ENCODE peak calls at places on chromosomes 7 and 10, in seven cellular contexts. One of them, this sample, is unnamed.

GRCh38 chr10:113158183-113158582 is 208.1 kb downstream of the TCF7L2 start:
- DNase-seq in activated CD4-positive, alpha-beta T cell treated with anti-CD3 and anti-CD28 coated beads, Interleukin-2, amount 10 ng/mL, durations not matched to agents 7 days and 5 days: no peak
- DNase-seq in central memory CD8-positive, alpha-beta T cell: no peak
- DNase-seq in skeletal muscle cell: no peak
- DNase-seq in amniotic stem cell: peak; percentile 21
- DNase-seq in NCI-H1436: no peak
- DNase-seq in A549: no peak
- DNase-seq in this sample: no peak

GRCh38 chr7:24877790-24878311 is 102.1 kb downstream of the OSBPL3 start:
- DNase-seq in activated CD4-positive, alpha-beta T cell treated with anti-CD3 and anti-CD28 coated beads, Interleukin-2, amount 10 ng/mL, durations not matched to agents 7 days and 5 days: peak; percentile 29
- DNase-seq in central memory CD8-positive, alpha-beta T cell: no peak
- DNase-seq in skeletal muscle cell: peak; percentile 30
- DNase-seq in amniotic stem cell: no peak
- DNase-seq in NCI-H1436: no peak
- DNase-seq in A549: no peak
- DNase-seq in this sample: no peak

GRCh38 chr10:48444861-48445841 is 138.7 kb downstream of the MAPK8 start:
- DNase-seq in activated CD4-positive, alpha-beta T cell treated with anti-CD3 and anti-CD28 coated beads, Interleukin-2, amount 10 ng/mL, durations not matched to agents 7 days and 5 days: no peak
- DNase-seq in central memory CD8-positive, alpha-beta T cell: no peak
- DNase-seq in skeletal muscle cell: no peak
- DNase-seq in amniotic stem cell: no peak
- DNase-seq in NCI-H1436: no peak
- DNase-seq in A549: peak; percentile 11
- DNase-seq in this sample: no peak

GRCh38 chr7:127650842-127651555 is 995 bp upstream of the SND1 start:
- DNase-seq in activated CD4-positive, alpha-beta T cell treated with anti-CD3 and anti-CD28 coated beads, Interleukin-2, amount 10 ng/mL, durations not matched to agents 7 days and 5 days: peak; percentile 7
- DNase-seq in central memory CD8-positive, alpha-beta T cell: no peak
- DNase-seq in skeletal muscle cell: no peak
- DNase-seq in amniotic stem cell: no peak
- DNase-seq in NCI-H1436: no peak
- DNase-seq in A549: no peak
- DNase-seq in this sample: no peak

GRCh38 chr10:124150807-124151417 is 57.5 kb upstream of the CHST15 start:
- DNase-seq in activated CD4-positive, alpha-beta T cell treated with anti-CD3 and anti-CD28 coated beads, Interleukin-2, amount 10 ng/mL, durations not matched to agents 7 days and 5 days: no peak
- DNase-seq in central memory CD8-positive, alpha-beta T cell: no peak
- DNase-seq in skeletal muscle cell: no peak
- DNase-seq in amniotic stem cell: no peak
- DNase-seq in NCI-H1436: peak; percentile 35
- DNase-seq in A549: no peak
- DNase-seq in this sample: no peak

GRCh38 chr10:92740762-92741161 is 51.0 kb downstream of the HHEX start:
- DNase-seq in activated CD4-positive, alpha-beta T cell treated with anti-CD3 and anti-CD28 coated beads, Interleukin-2, amount 10 ng/mL, durations not matched to agents 7 days and 5 days: no peak
- DNase-seq in central memory CD8-positive, alpha-beta T cell: no peak
- DNase-seq in skeletal muscle cell: no peak
- DNase-seq in amniotic stem cell: peak; percentile 14
- DNase-seq in NCI-H1436: no peak
- DNase-seq in A549: no peak
- DNase-seq in this sample: no peak

GRCh38 chr7:150479023-150479716 is 28.7 kb downstream of the GIMAP8 start:
- DNase-seq in activated CD4-positive, alpha-beta T cell treated with anti-CD3 and anti-CD28 coated beads, Interleukin-2, amount 10 ng/mL, durations not matched to agents 7 days and 5 days: peak; percentile 42
- DNase-seq in central memory CD8-positive, alpha-beta T cell: no peak
- DNase-seq in skeletal muscle cell: no peak
- DNase-seq in amniotic stem cell: no peak
- DNase-seq in NCI-H1436: no peak
- DNase-seq in A549: no peak
- DNase-seq in this sample: no peak

GRCh38 chr10:89062861-89063260 is 72.3 kb downstream of the FAS start:
- DNase-seq in activated CD4-positive, alpha-beta T cell treated with anti-CD3 and anti-CD28 coated beads, Interleukin-2, amount 10 ng/mL, durations not matched to agents 7 days and 5 days: no peak
- DNase-seq in central memory CD8-positive, alpha-beta T cell: no peak
- DNase-seq in skeletal muscle cell: peak; percentile 58
- DNase-seq in amniotic stem cell: no peak
- DNase-seq in NCI-H1436: no peak
- DNase-seq in A549: no peak
- DNase-seq in this sample: no peak

GRCh38 chr10:34526186-34526585 is 288.9 kb downstream of the PARD3 start:
- DNase-seq in activated CD4-positive, alpha-beta T cell treated with anti-CD3 and anti-CD28 coated beads, Interleukin-2, amount 10 ng/mL, durations not matched to agents 7 days and 5 days: no peak
- DNase-seq in central memory CD8-positive, alpha-beta T cell: no peak
- DNase-seq in skeletal muscle cell: no peak
- DNase-seq in amniotic stem cell: peak; percentile 21
- DNase-seq in NCI-H1436: no peak
- DNase-seq in A549: peak; percentile 69
- DNase-seq in this sample: no peak

GRCh38 chr10:29795856-29796255 is 161.1 kb upstream of the SVIL start:
- DNase-seq in activated CD4-positive, alpha-beta T cell treated with anti-CD3 and anti-CD28 coated beads, Interleukin-2, amount 10 ng/mL, durations not matched to agents 7 days and 5 days: no peak
- DNase-seq in central memory CD8-positive, alpha-beta T cell: no peak
- DNase-seq in skeletal muscle cell: no peak
- DNase-seq in amniotic stem cell: no peak
- DNase-seq in NCI-H1436: no peak
- DNase-seq in A549: no peak
- DNase-seq in this sample: no peak

GRCh38 chr10:44045020-44045419 is 339.9 kb downstream of the CXCL12 start:
- DNase-seq in activated CD4-positive, alpha-beta T cell treated with anti-CD3 and anti-CD28 coated beads, Interleukin-2, amount 10 ng/mL, durations not matched to agents 7 days and 5 days: no peak
- DNase-seq in central memory CD8-positive, alpha-beta T cell: no peak
- DNase-seq in skeletal muscle cell: no peak
- DNase-seq in amniotic stem cell: no peak
- DNase-seq in NCI-H1436: no peak
- DNase-seq in A549: no peak
- DNase-seq in this sample: peak; percentile 43

GRCh38 chr7:130841416-130841815 is 107.4 kb upstream of the KLF14 start:
- DNase-seq in activated CD4-positive, alpha-beta T cell treated with anti-CD3 and anti-CD28 coated beads, Interleukin-2, amount 10 ng/mL, durations not matched to agents 7 days and 5 days: no peak
- DNase-seq in central memory CD8-positive, alpha-beta T cell: no peak
- DNase-seq in skeletal muscle cell: no peak
- DNase-seq in amniotic stem cell: no peak
- DNase-seq in NCI-H1436: no peak
- DNase-seq in A549: no peak
- DNase-seq in this sample: no peak

GRCh38 chr7:47893238-47893637 is 55.0 kb downstream of the PKD1L1 start:
- DNase-seq in activated CD4-positive, alpha-beta T cell treated with anti-CD3 and anti-CD28 coated beads, Interleukin-2, amount 10 ng/mL, durations not matched to agents 7 days and 5 days: no peak
- DNase-seq in central memory CD8-positive, alpha-beta T cell: no peak
- DNase-seq in skeletal muscle cell: no peak
- DNase-seq in amniotic stem cell: no peak
- DNase-seq in NCI-H1436: no peak
- DNase-seq in A549: peak; percentile 22
- DNase-seq in this sample: peak; percentile 21

GRCh38 chr10:118832242-118832651 is 77.5 kb upstream of the CACUL1 start:
- DNase-seq in activated CD4-positive, alpha-beta T cell treated with anti-CD3 and anti-CD28 coated beads, Interleukin-2, amount 10 ng/mL, durations not matched to agents 7 days and 5 days: no peak
- DNase-seq in central memory CD8-positive, alpha-beta T cell: no peak
- DNase-seq in skeletal muscle cell: no peak
- DNase-seq in amniotic stem cell: no peak
- DNase-seq in NCI-H1436: no peak
- DNase-seq in A549: no peak
- DNase-seq in this sample: no peak

GRCh38 chr10:12476661-12477060 is 127.3 kb downstream of the CAMK1D start:
- DNase-seq in activated CD4-positive, alpha-beta T cell treated with anti-CD3 and anti-CD28 coated beads, Interleukin-2, amount 10 ng/mL, durations not matched to agents 7 days and 5 days: no peak
- DNase-seq in central memory CD8-positive, alpha-beta T cell: no peak
- DNase-seq in skeletal muscle cell: no peak
- DNase-seq in amniotic stem cell: no peak
- DNase-seq in NCI-H1436: no peak
- DNase-seq in A549: no peak
- DNase-seq in this sample: no peak

GRCh38 chr10:103574116-103575061 is 80.9 kb downstream of the NEURL1 start:
- DNase-seq in activated CD4-positive, alpha-beta T cell treated with anti-CD3 and anti-CD28 coated beads, Interleukin-2, amount 10 ng/mL, durations not matched to agents 7 days and 5 days: no peak
- DNase-seq in central memory CD8-positive, alpha-beta T cell: no peak
- DNase-seq in skeletal muscle cell: no peak
- DNase-seq in amniotic stem cell: no peak
- DNase-seq in NCI-H1436: no peak
- DNase-seq in A549: no peak
- DNase-seq in this sample: no peak

GRCh38 chr10:86523348-86523747 is 1.8 kb upstream of the WAPL start:
- DNase-seq in activated CD4-positive, alpha-beta T cell treated with anti-CD3 and anti-CD28 coated beads, Interleukin-2, amount 10 ng/mL, durations not matched to agents 7 days and 5 days: no peak
- DNase-seq in central memory CD8-positive, alpha-beta T cell: no peak
- DNase-seq in skeletal muscle cell: no peak
- DNase-seq in amniotic stem cell: no peak
- DNase-seq in NCI-H1436: no peak
- DNase-seq in A549: peak; percentile 50
- DNase-seq in this sample: no peak

GRCh38 chr7:121187676-121188075 is 141.1 kb upstream of the WNT16 start:
- DNase-seq in activated CD4-positive, alpha-beta T cell treated with anti-CD3 and anti-CD28 coated beads, Interleukin-2, amount 10 ng/mL, durations not matched to agents 7 days and 5 days: no peak
- DNase-seq in central memory CD8-positive, alpha-beta T cell: no peak
- DNase-seq in skeletal muscle cell: peak; percentile 49
- DNase-seq in amniotic stem cell: no peak
- DNase-seq in NCI-H1436: no peak
- DNase-seq in A549: no peak
- DNase-seq in this sample: no peak

GRCh38 chr10:2210083-2210482 is 472.8 kb upstream of the ADARB2 start:
- DNase-seq in activated CD4-positive, alpha-beta T cell treated with anti-CD3 and anti-CD28 coated beads, Interleukin-2, amount 10 ng/mL, durations not matched to agents 7 days and 5 days: no peak
- DNase-seq in central memory CD8-positive, alpha-beta T cell: no peak
- DNase-seq in skeletal muscle cell: no peak
- DNase-seq in amniotic stem cell: no peak
- DNase-seq in NCI-H1436: no peak
- DNase-seq in A549: no peak
- DNase-seq in this sample: no peak

GRCh38 chr7:101728888-101729883 is 88.2 kb upstream of the CUX1 start:
- DNase-seq in activated CD4-positive, alpha-beta T cell treated with anti-CD3 and anti-CD28 coated beads, Interleukin-2, amount 10 ng/mL, durations not matched to agents 7 days and 5 days: no peak
- DNase-seq in central memory CD8-positive, alpha-beta T cell: no peak
- DNase-seq in skeletal muscle cell: peak; percentile 34
- DNase-seq in amniotic stem cell: no peak
- DNase-seq in NCI-H1436: no peak
- DNase-seq in A549: peak; percentile 84
- DNase-seq in this sample: peak; percentile 99

GRCh38 chr10:78255214-78255613 is 221.6 kb downstream of the RPS24 start:
- DNase-seq in activated CD4-positive, alpha-beta T cell treated with anti-CD3 and anti-CD28 coated beads, Interleukin-2, amount 10 ng/mL, durations not matched to agents 7 days and 5 days: no peak
- DNase-seq in central memory CD8-positive, alpha-beta T cell: no peak
- DNase-seq in skeletal muscle cell: no peak
- DNase-seq in amniotic stem cell: no peak
- DNase-seq in NCI-H1436: no peak
- DNase-seq in A549: no peak
- DNase-seq in this sample: no peak

GRCh38 chr10:84095821-84096497 is 43.4 kb upstream of the GHITM start:
- DNase-seq in activated CD4-positive, alpha-beta T cell treated with anti-CD3 and anti-CD28 coated beads, Interleukin-2, amount 10 ng/mL, durations not matched to agents 7 days and 5 days: no peak
- DNase-seq in central memory CD8-positive, alpha-beta T cell: no peak
- DNase-seq in skeletal muscle cell: no peak
- DNase-seq in amniotic stem cell: no peak
- DNase-seq in NCI-H1436: no peak
- DNase-seq in A549: no peak
- DNase-seq in this sample: peak; percentile 42

GRCh38 chr10:129421399-129421798 is 45.6 kb upstream of the MGMT start:
- DNase-seq in activated CD4-positive, alpha-beta T cell treated with anti-CD3 and anti-CD28 coated beads, Interleukin-2, amount 10 ng/mL, durations not matched to agents 7 days and 5 days: no peak
- DNase-seq in central memory CD8-positive, alpha-beta T cell: no peak
- DNase-seq in skeletal muscle cell: no peak
- DNase-seq in amniotic stem cell: no peak
- DNase-seq in NCI-H1436: no peak
- DNase-seq in A549: no peak
- DNase-seq in this sample: no peak

GRCh38 chr10:123649672-123650071 is 16.5 kb upstream of the GPR26 start:
- DNase-seq in activated CD4-positive, alpha-beta T cell treated with anti-CD3 and anti-CD28 coated beads, Interleukin-2, amount 10 ng/mL, durations not matched to agents 7 days and 5 days: no peak
- DNase-seq in central memory CD8-positive, alpha-beta T cell: no peak
- DNase-seq in skeletal muscle cell: no peak
- DNase-seq in amniotic stem cell: no peak
- DNase-seq in NCI-H1436: no peak
- DNase-seq in A549: no peak
- DNase-seq in this sample: no peak

GRCh38 chr10:11176746-11177145 is 159.1 kb downstream of the CELF2 start:
- DNase-seq in activated CD4-positive, alpha-beta T cell treated with anti-CD3 and anti-CD28 coated beads, Interleukin-2, amount 10 ng/mL, durations not matched to agents 7 days and 5 days: peak; percentile 67
- DNase-seq in central memory CD8-positive, alpha-beta T cell: no peak
- DNase-seq in skeletal muscle cell: no peak
- DNase-seq in amniotic stem cell: no peak
- DNase-seq in NCI-H1436: no peak
- DNase-seq in A549: no peak
- DNase-seq in this sample: no peak

GRCh38 chr7:149562602-149563001 is 65.0 kb upstream of the ZNF746 start:
- DNase-seq in activated CD4-positive, alpha-beta T cell treated with anti-CD3 and anti-CD28 coated beads, Interleukin-2, amount 10 ng/mL, durations not matched to agents 7 days and 5 days: no peak
- DNase-seq in central memory CD8-positive, alpha-beta T cell: no peak
- DNase-seq in skeletal muscle cell: no peak
- DNase-seq in amniotic stem cell: no peak
- DNase-seq in NCI-H1436: no peak
- DNase-seq in A549: no peak
- DNase-seq in this sample: peak; percentile 89

GRCh38 chr10:80945267-80945880 is 407.7 kb downstream of the SH2D4B start:
- DNase-seq in activated CD4-positive, alpha-beta T cell treated with anti-CD3 and anti-CD28 coated beads, Interleukin-2, amount 10 ng/mL, durations not matched to agents 7 days and 5 days: no peak
- DNase-seq in central memory CD8-positive, alpha-beta T cell: no peak
- DNase-seq in skeletal muscle cell: no peak
- DNase-seq in amniotic stem cell: no peak
- DNase-seq in NCI-H1436: no peak
- DNase-seq in A549: peak; percentile 4
- DNase-seq in this sample: peak; percentile 6

GRCh38 chr7:85172530-85172941 is 14.3 kb downstream of the SEMA3D start:
- DNase-seq in activated CD4-positive, alpha-beta T cell treated with anti-CD3 and anti-CD28 coated beads, Interleukin-2, amount 10 ng/mL, durations not matched to agents 7 days and 5 days: no peak
- DNase-seq in central memory CD8-positive, alpha-beta T cell: no peak
- DNase-seq in skeletal muscle cell: peak; percentile 78
- DNase-seq in amniotic stem cell: peak; percentile 34
- DNase-seq in NCI-H1436: no peak
- DNase-seq in A549: no peak
- DNase-seq in this sample: no peak

GRCh38 chr10:114877301-114877644 is 55.7 kb downstream of the FHIP2A start:
- DNase-seq in activated CD4-positive, alpha-beta T cell treated with anti-CD3 and anti-CD28 coated beads, Interleukin-2, amount 10 ng/mL, durations not matched to agents 7 days and 5 days: no peak
- DNase-seq in central memory CD8-positive, alpha-beta T cell: no peak
- DNase-seq in skeletal muscle cell: no peak
- DNase-seq in amniotic stem cell: no peak
- DNase-seq in NCI-H1436: no peak
- DNase-seq in A549: no peak
- DNase-seq in this sample: no peak

GRCh38 chr7:102991540-102992214 is 78.9 kb downstream of the LRRC17 start:
- DNase-seq in activated CD4-positive, alpha-beta T cell treated with anti-CD3 and anti-CD28 coated beads, Interleukin-2, amount 10 ng/mL, durations not matched to agents 7 days and 5 days: no peak
- DNase-seq in central memory CD8-positive, alpha-beta T cell: no peak
- DNase-seq in skeletal muscle cell: peak; percentile 95
- DNase-seq in amniotic stem cell: peak; percentile 71
- DNase-seq in NCI-H1436: peak; percentile 60
- DNase-seq in A549: peak; percentile 92
- DNase-seq in this sample: no peak

GRCh38 chr7:18386590-18386989 is 109.0 kb upstream of the HDAC9 start:
- DNase-seq in activated CD4-positive, alpha-beta T cell treated with anti-CD3 and anti-CD28 coated beads, Interleukin-2, amount 10 ng/mL, durations not matched to agents 7 days and 5 days: no peak
- DNase-seq in central memory CD8-positive, alpha-beta T cell: no peak
- DNase-seq in skeletal muscle cell: no peak
- DNase-seq in amniotic stem cell: no peak
- DNase-seq in NCI-H1436: no peak
- DNase-seq in A549: no peak
- DNase-seq in this sample: no peak

GRCh38 chr7:152355474-152356057 is 80.2 kb downstream of the KMT2C start:
- DNase-seq in activated CD4-positive, alpha-beta T cell treated with anti-CD3 and anti-CD28 coated beads, Interleukin-2, amount 10 ng/mL, durations not matched to agents 7 days and 5 days: no peak
- DNase-seq in central memory CD8-positive, alpha-beta T cell: no peak
- DNase-seq in skeletal muscle cell: no peak
- DNase-seq in amniotic stem cell: no peak
- DNase-seq in NCI-H1436: no peak
- DNase-seq in A549: no peak
- DNase-seq in this sample: no peak

GRCh38 chr10:23391817-23392216 is 47.1 kb upstream of the OTUD1 start:
- DNase-seq in activated CD4-positive, alpha-beta T cell treated with anti-CD3 and anti-CD28 coated beads, Interleukin-2, amount 10 ng/mL, durations not matched to agents 7 days and 5 days: no peak
- DNase-seq in central memory CD8-positive, alpha-beta T cell: no peak
- DNase-seq in skeletal muscle cell: no peak
- DNase-seq in amniotic stem cell: no peak
- DNase-seq in NCI-H1436: no peak
- DNase-seq in A549: no peak
- DNase-seq in this sample: no peak

GRCh38 chr10:4242561-4243035 is 457.6 kb upstream of the KLF6 start:
- DNase-seq in activated CD4-positive, alpha-beta T cell treated with anti-CD3 and anti-CD28 coated beads, Interleukin-2, amount 10 ng/mL, durations not matched to agents 7 days and 5 days: no peak
- DNase-seq in central memory CD8-positive, alpha-beta T cell: no peak
- DNase-seq in skeletal muscle cell: peak; percentile 82
- DNase-seq in amniotic stem cell: peak; percentile 12
- DNase-seq in NCI-H1436: no peak
- DNase-seq in A549: no peak
- DNase-seq in this sample: peak; percentile 72

GRCh38 chr7:47375121-47375551 is 206.8 kb downstream of the TNS3 start:
- DNase-seq in activated CD4-positive, alpha-beta T cell treated with anti-CD3 and anti-CD28 coated beads, Interleukin-2, amount 10 ng/mL, durations not matched to agents 7 days and 5 days: no peak
- DNase-seq in central memory CD8-positive, alpha-beta T cell: no peak
- DNase-seq in skeletal muscle cell: peak; percentile 27
- DNase-seq in amniotic stem cell: peak; percentile 6
- DNase-seq in NCI-H1436: no peak
- DNase-seq in A549: no peak
- DNase-seq in this sample: no peak

GRCh38 chr10:73954737-73955136 is 43.2 kb upstream of the VCL start:
- DNase-seq in activated CD4-positive, alpha-beta T cell treated with anti-CD3 and anti-CD28 coated beads, Interleukin-2, amount 10 ng/mL, durations not matched to agents 7 days and 5 days: no peak
- DNase-seq in central memory CD8-positive, alpha-beta T cell: no peak
- DNase-seq in skeletal muscle cell: no peak
- DNase-seq in amniotic stem cell: no peak
- DNase-seq in NCI-H1436: no peak
- DNase-seq in A549: no peak
- DNase-seq in this sample: no peak

This sample was measured in trophoblast cell.